ENCODE peak calls at places on chromosome 12, in six cellular contexts. I is AG04450, E is WERI-Rb-1, F is tibial nerve, S is psoas muscle, X is upper lobe of right lung. H is an unnamed sample. For H3K9me3, the result is how much of the 10 kb centered on the place peaks cover.

GRCh38 chr12:87845995-87846483 is 183.2 kb downstream of the C12orf50 start:
- DNase-seq in I (no peak), E (no peak), F (no peak), S (no peak), X (no peak), H (no peak)

GRCh38 chr12:121893901-121894540 is 5.4 kb downstream of the PSMD9 start:
- DNase-seq in I (peak), E (no peak), F (no peak), S (no peak), X (no peak), H (no peak)

GRCh38 chr12:103401421-103401820 is 94.3 kb downstream of the C12orf42 start:
- DNase-seq in I (no peak), E (no peak), F (no peak), S (no peak), X (no peak), H (no peak)

GRCh38 chr12:3313655-3314305 is 177.2 kb upstream of the PRMT8 start:
- DNase-seq in I (no peak), E (peak), F (no peak), S (no peak), X (no peak), H (no peak)

GRCh38 chr12:6215932-6216494 is 15.8 kb downstream of the CD9 start:
- DNase-seq in I (no peak), E (no peak), F (peak), S (peak), X (peak), H (no peak)

GRCh38 chr12:123847019-123847418 is 84.9 kb downstream of the DNAH10 start:
- DNase-seq in I (no peak), E (no peak), F (no peak), S (no peak), X (no peak), H (no peak)

GRCh38 chr12:48973992-48974673 is 2.6 kb upstream of the WNT10B start:
- DNase-seq in I (no peak), E (peak), F (peak), S (peak), X (peak), H (no peak)

GRCh38 chr12:64733857-64734256 is 25.3 kb downstream of the GNS start:
- DNase-seq in I (no peak), E (no peak), F (no peak), S (peak), X (no peak), H (no peak)

GRCh38 chr12:57517187-57517586 is 3.1 kb downstream of the DDIT3 start:
- DNase-seq in I (no peak), E (no peak), F (no peak), S (no peak), X (no peak), H (no peak)

GRCh38 chr12:68332726-68333630 is 816 bp upstream of the MDM1 start:
- DNase-seq in I (no peak), E (no peak), F (no peak), S (no peak), X (no peak), H (no peak)

GRCh38 chr12:84974177-84974815 is 61.7 kb upstream of the SLC6A15 start:
- DNase-seq in I (no peak), E (no peak), F (no peak), S (no peak), X (no peak), H (no peak)

GRCh38 chr12:11016937-11017336 is 5.5 kb downstream of the TAS2R19 start:
- DNase-seq in I (no peak), E (no peak), F (no peak), S (no peak), X (no peak), H (no peak)

GRCh38 chr12:123972448-123973401 is at the start of the genes CCDC92 and ZNF664:
- DNase-seq in I (peak), E (peak), F (peak), S (peak), X (peak), H (no peak)

GRCh38 chr12:117071009-117071408 is 28.2 kb downstream of the TESC start:
- DNase-seq in I (no peak), E (no peak), F (no peak), S (no peak), X (no peak), H (no peak)

GRCh38 chr12:80602455-80602854 is 105.0 kb upstream of the MYF6 start:
- DNase-seq in I (no peak), E (no peak), F (no peak), S (no peak), X (no peak), H (no peak)

GRCh38 chr12:127943481-127944210 is 323.3 kb upstream of the TMEM132C start:
- DNase-seq in I (no peak), E (no peak), F (no peak), S (no peak), X (no peak), H (no peak)

GRCh38 chr12:28879379-28879778 is 269.7 kb upstream of the FAR2 start:
- DNase-seq in I (no peak), E (no peak), F (no peak), S (no peak), X (no peak), H (no peak)

GRCh38 chr12:52060498-52061177 is 9.1 kb upstream of the ATG101 start:
- DNase-seq in I (no peak), E (no peak), F (no peak), S (no peak), X (no peak), H (no peak)

GRCh38 chr12:57621497-57622292 is 10.5 kb downstream of the ARHGEF25 start:
- DNase-seq in I (no peak), E (peak), F (peak), S (peak), X (peak), H (no peak)

GRCh38 chr12:126676426-126676825 is 1590.5 kb upstream of the TMEM132C start:
- DNase-seq in I (no peak), E (no peak), F (no peak), S (no peak), X (no peak), H (no peak)

GRCh38 chr12:79371226-79371625 is 319.5 kb downstream of the PAWR start:
- DNase-seq in I (no peak), E (no peak), F (no peak), S (no peak), X (no peak), H (no peak)

GRCh38 chr12:79375050-79375449 is 315.7 kb downstream of the PAWR start:
- DNase-seq in I (no peak), E (no peak), F (no peak), S (no peak), X (no peak), H (no peak)

GRCh38 chr12:79374543-79374942 is 316.2 kb downstream of the PAWR start:
- DNase-seq in I (no peak), E (no peak), F (no peak), S (no peak), X (no peak), H (no peak)

GRCh38 chr12:79370021-79370420 is 320.7 kb downstream of the PAWR start:
- DNase-seq in I (no peak), E (no peak), F (no peak), S (no peak), X (no peak), H (no peak)

GRCh38 chr12:79373896-79374499 is 316.8 kb downstream of the PAWR start:
- DNase-seq in I (no peak), E (peak), F (no peak), S (no peak), X (no peak), H (no peak)
- H3K9me3 ChIP-seq in I (under half), E (under half), F (under half), S (under half), X (under half), H (under half)

GRCh38 chr12:109069307-109070231 is 17.2 kb downstream of the USP30 start:
- DNase-seq in I (no peak), E (no peak), F (no peak), S (no peak), X (no peak), H (no peak)
- H3K4me3 ChIP-seq in I (no peak), E (no peak), F (no peak), S (no peak), X (no peak), H (no peak)

DNA sequence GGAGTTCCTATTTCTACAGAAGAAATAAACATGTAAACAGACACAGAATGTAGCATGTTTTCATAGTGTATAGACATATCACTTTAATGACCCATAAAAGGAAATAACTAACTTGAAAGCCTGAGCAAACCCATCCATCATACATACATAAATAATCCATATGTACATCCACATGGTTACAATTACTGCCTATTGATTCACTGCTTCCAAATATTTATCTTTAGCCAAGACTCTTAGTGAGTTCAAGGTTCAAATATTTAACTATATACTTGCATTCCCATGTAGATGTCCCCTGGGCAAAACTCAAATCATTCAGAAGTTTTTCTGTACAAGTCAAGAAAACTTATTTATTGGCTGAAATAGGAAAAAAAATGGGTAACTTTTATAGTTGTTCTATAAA is 95.4 kb downstream of the CCER1 start:
- DNase-seq in I (no peak), E (no peak), F (no peak), S (no peak), X (no peak), H (no peak)
- H3K9me3 ChIP-seq in I (under half), E (under half), F (under half), S (under half), X (under half), H (under half)

GRCh38 chr12:100164153-100164704 is 21.6 kb upstream of the BLTP3B start:
- DNase-seq in I (no peak), E (no peak), F (no peak), S (no peak), X (no peak), H (no peak)
- H3K4me3 ChIP-seq in I (peak), E (no peak), F (no peak), S (peak), X (peak), H (no peak)

GRCh38 chr12:55280991-55281390 is 15.4 kb downstream of the OR6C6 start:
- DNase-seq in I (no peak), E (no peak), F (no peak), S (no peak), X (no peak), H (no peak)
- H3K9me3 ChIP-seq in I (under half), E (under half), F (under half), S (under half), X (under half), H (under half)

GRCh38 chr12:32400866-32401265 is 1.5 kb downstream of the FGD4 start:
- DNase-seq in I (no peak), E (no peak), F (no peak), S (no peak), X (no peak), H (no peak)
- H3K4me3 ChIP-seq in I (no peak), E (no peak), F (peak), S (peak), X (peak), H (peak)

GRCh38 chr12:25598956-25599355 is 45.9 kb upstream of the LMNTD1 start:
- DNase-seq in I (no peak), E (no peak), F (no peak), S (no peak), X (no peak), H (no peak)
- H3K9me3 ChIP-seq in I (under half), E (under half), F (under half), S (under half), X (under half), H (under half)

DNA sequence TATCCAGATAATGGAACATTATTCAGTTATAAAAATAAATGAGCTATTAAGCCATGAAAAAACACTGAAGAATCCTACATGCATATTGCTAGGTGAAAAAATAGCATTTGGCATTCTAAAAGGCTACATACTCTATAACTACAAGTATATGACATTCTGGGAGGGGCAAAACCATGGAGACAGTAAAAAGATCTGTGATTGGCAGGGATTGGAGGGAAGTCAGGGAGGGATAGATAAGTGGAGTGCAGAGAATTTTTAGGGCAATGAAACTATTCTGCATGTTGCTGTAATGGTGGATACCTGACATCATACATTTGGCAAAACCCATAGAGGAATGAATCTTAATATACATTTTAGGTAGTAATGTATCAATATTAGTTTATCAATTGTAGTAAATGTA is 63.1 kb upstream of the SLC38A2 start:
- DNase-seq in I (no peak), E (no peak), F (no peak), S (no peak), X (no peak), H (no peak)
- H3K4me3 ChIP-seq in I (no peak), E (no peak), F (no peak), S (no peak), X (no peak), H (no peak)

GRCh38 chr12:9910716-9911421 is 21.3 kb downstream of the CLEC2A start:
- DNase-seq in I (no peak), E (no peak), F (no peak), S (no peak), X (no peak), H (no peak)
- H3K9me3 ChIP-seq in I (under half), E (under half), F (under half), S (under half), X (under half), H (under half)